ENCODE peak calls at places on chromosomes 5 and 9, in ten cellular contexts. P, K, S, W, D, E, N, L, T and M are unnamed samples.

GRCh38 chr5:150765019-150765788 is 6.4 kb upstream of the DCTN4 start:
- DNase-seq in P (no peak), K (no peak), S (no peak), W (no peak), D (no peak), E (no peak), N (no peak), L (no peak), T (no peak), M (no peak)

GRCh38 chr9:126872516-126872915 is 12.1 kb downstream of the ZBTB34 start:
- DNase-seq in P (no peak), K (no peak), S (no peak), W (peak; percentile 29), D (no peak), E (no peak), N (no peak), L (no peak), T (no peak), M (no peak)

GRCh38 chr5:138138949-138139775 is at the start of gene NME5:
- DNase-seq in P (no peak), K (peak; percentile 49), S (peak; percentile 66), W (peak; percentile 82), D (peak; percentile 76), E (no peak), N (peak; percentile 39), L (no peak), T (no peak), M (no peak)

GRCh38 chr9:27053369-27054057 is 48.0 kb upstream of the LRRC19 start:
- DNase-seq in P (no peak), K (no peak), S (no peak), W (no peak), D (no peak), E (no peak), N (no peak), L (no peak), T (no peak), M (no peak)

GRCh38 chr9:69466151-69466550 is 141.1 kb downstream of the ENTREP1 start:
- DNase-seq in P (no peak), K (no peak), S (no peak), W (no peak), D (no peak), E (no peak), N (no peak), L (no peak), T (no peak), M (peak; percentile 47)

GRCh38 chr9:125172351-125172750 is 17.3 kb downstream of the PPP6C start:
- DNase-seq in P (no peak), K (no peak), S (no peak), W (no peak), D (no peak), E (no peak), N (no peak), L (no peak), T (no peak), M (peak; percentile 35)

GRCh38 chr9:120402741-120403542 is 177.0 kb downstream of the CDK5RAP2 start:
- DNase-seq in P (no peak), K (no peak), S (peak; percentile 37), W (no peak), D (no peak), E (no peak), N (no peak), L (no peak), T (no peak), M (peak; percentile 95)

GRCh38 chr5:111984044-111984443 is 227.1 kb upstream of the NREP start:
- DNase-seq in P (no peak), K (no peak), S (no peak), W (peak; percentile 46), D (no peak), E (no peak), N (no peak), L (no peak), T (no peak), M (peak; percentile 92)

GRCh38 chr9:33719581-33720374 is 75.6 kb upstream of the PRSS3 start:
- DNase-seq in P (no peak), K (no peak), S (no peak), W (peak; percentile 35), D (peak; percentile 34), E (peak; percentile 20), N (no peak), L (peak; percentile 35), T (no peak), M (peak; percentile 31)

GRCh38 chr9:132166599-132166998 is 4.7 kb downstream of the NTNG2 start:
- DNase-seq in P (no peak), K (no peak), S (peak; percentile 32), W (no peak), D (no peak), E (no peak), N (no peak), L (peak; percentile 24), T (no peak), M (no peak)

GRCh38 chr5:177440211-177440989 is 6.2 kb upstream of the PRR7 start:
- DNase-seq in P (no peak), K (no peak), S (no peak), W (no peak), D (no peak), E (no peak), N (no peak), L (peak; percentile 65), T (no peak), M (no peak)

GRCh38 chr5:171371326-171371725 is 16.3 kb upstream of the NPM1 start:
- DNase-seq in P (no peak), K (no peak), S (no peak), W (no peak), D (no peak), E (no peak), N (no peak), L (no peak), T (no peak), M (peak; percentile 8)

GRCh38 chr5:153752890-153753289 is 262.4 kb downstream of the GRIA1 start:
- DNase-seq in P (no peak), K (no peak), S (no peak), W (no peak), D (no peak), E (no peak), N (no peak), L (no peak), T (no peak), M (peak; percentile 33)

GRCh38 chr9:110156902-110157301 is 51.1 kb downstream of the C9orf152 start:
- DNase-seq in P (no peak), K (no peak), S (no peak), W (peak; percentile 28), D (no peak), E (no peak), N (no peak), L (peak; percentile 12), T (no peak), M (peak; percentile 86)

GRCh38 chr9:38144421-38144820 is 75.4 kb upstream of the SHB start:
- DNase-seq in P (no peak), K (no peak), S (no peak), W (no peak), D (no peak), E (no peak), N (no peak), L (no peak), T (no peak), M (peak; percentile 44)

GRCh38 chr5:141567513-141568117 is 51.2 kb downstream of the DIAPH1 start:
- DNase-seq in P (no peak), K (no peak), S (peak; percentile 36), W (no peak), D (no peak), E (no peak), N (no peak), L (peak; percentile 11), T (no peak), M (peak; percentile 52)

GRCh38 chr9:4750021-4750673 is 9.1 kb upstream of the AK3 start:
- DNase-seq in P (no peak), K (no peak), S (peak; percentile 58), W (peak; percentile 40), D (no peak), E (no peak), N (no peak), L (no peak), T (no peak), M (peak; percentile 63)

GRCh38 chr5:178434851-178435250 is 155.3 kb downstream of the COL23A1 start:
- DNase-seq in P (no peak), K (no peak), S (no peak), W (no peak), D (peak; percentile 82), E (no peak), N (peak; percentile 9), L (no peak), T (no peak), M (no peak)

GRCh38 chr9:86494644-86495081 is 140.5 kb upstream of the TUT7 start:
- DNase-seq in P (no peak), K (no peak), S (no peak), W (no peak), D (no peak), E (no peak), N (no peak), L (no peak), T (no peak), M (peak; percentile 73)